ENCODE peak calls at places on chromosomes 12 and 14, in six cellular contexts. E, V, P, F, X and L are unnamed samples.

GRCh38 chr12:104529130-104529874 is 72.6 kb downstream of the CHST11 start:
- DNase-seq in E (no peak), V (no peak), P (no peak), F (no peak), X (no peak), L (no peak)

GRCh38 chr14:55399183-55399582 is 12.4 kb downstream of the ATG14 start:
- DNase-seq in E (no peak), V (no peak), P (no peak), F (no peak), X (no peak), L (no peak)

GRCh38 chr12:26524862-26525465 is 308.0 kb downstream of the ITPR2 start:
- DNase-seq in E (no peak), V (no peak), P (no peak), F (no peak), X (peak; percentile 35), L (no peak)

GRCh38 chr14:63203618-63204406 is 431 bp upstream of the RHOJ start:
- DNase-seq in E (peak; percentile 70), V (peak; percentile 47), P (no peak), F (peak; percentile 90), X (peak; percentile 43), L (no peak)

GRCh38 chr12:125203145-125203765 is 138.0 kb downstream of the AACS start:
- DNase-seq in E (no peak), V (no peak), P (no peak), F (peak; percentile 9), X (no peak), L (no peak)

GRCh38 chr14:72524230-72524629 is 369.7 kb downstream of the DPF3 start:
- DNase-seq in E (no peak), V (no peak), P (no peak), F (no peak), X (no peak), L (no peak)

GRCh38 chr12:124681779-124682391 is 114.5 kb upstream of the NCOR2 start:
- DNase-seq in E (peak; percentile 71), V (no peak), P (no peak), F (peak; percentile 41), X (no peak), L (no peak)

GRCh38 chr12:91594715-91595114 is 412.1 kb upstream of the DCN start:
- DNase-seq in E (no peak), V (no peak), P (no peak), F (no peak), X (no peak), L (no peak)

GRCh38 chr12:6307521-6307920 is 3.0 kb upstream of the PLEKHG6 start:
- DNase-seq in E (no peak), V (no peak), P (no peak), F (no peak), X (no peak), L (no peak)

GRCh38 chr14:59293934-59294661 is 105.6 kb downstream of the DAAM1 start:
- DNase-seq in E (no peak), V (no peak), P (no peak), F (no peak), X (no peak), L (no peak)

GRCh38 chr12:109715310-109716091 is 1.9 kb downstream of the FAM222A start:
- DNase-seq in E (peak; percentile 49), V (peak; percentile 46), P (no peak), F (no peak), X (peak; percentile 43), L (no peak)

GRCh38 chr12:6961695-6962284 is 8.7 kb downstream of the PHB2 start:
- DNase-seq in E (peak; percentile 69), V (peak; percentile 75), P (no peak), F (peak; percentile 81), X (peak; percentile 67), L (peak; percentile 26)

GRCh38 chr12:41585784-41586183 is 397.7 kb downstream of the PDZRN4 start:
- DNase-seq in E (no peak), V (no peak), P (no peak), F (no peak), X (no peak), L (no peak)

GRCh38 chr12:71438670-71439361 is 782 bp upstream of the LGR5 start:
- DNase-seq in E (no peak), V (no peak), P (no peak), F (peak; percentile 98), X (no peak), L (no peak)

GRCh38 chr14:69288001-69288771 is 28.2 kb downstream of the GALNT16 start:
- DNase-seq in E (peak; percentile 59), V (peak; percentile 33), P (no peak), F (peak; percentile 23), X (peak; percentile 37), L (no peak)

GRCh38 chr12:1830401-1830845 is 10.1 kb downstream of the LRTM2 start:
- DNase-seq in E (no peak), V (no peak), P (no peak), F (no peak), X (no peak), L (no peak)

GRCh38 chr12:58922849-58923248 is 2.5 kb upstream of the LRIG3 start:
- DNase-seq in E (no peak), V (no peak), P (no peak), F (no peak), X (no peak), L (no peak)

GRCh38 chr14:56490379-56490778 is 89.2 kb upstream of the TMEM260 start:
- DNase-seq in E (no peak), V (no peak), P (no peak), F (peak; percentile 29), X (no peak), L (no peak)

GRCh38 chr12:93020998-93021597 is 92.0 kb upstream of the EEA1 start:
- DNase-seq in E (no peak), V (no peak), P (no peak), F (no peak), X (no peak), L (no peak)

GRCh38 chr14:105891631-105892452 is 365.5 kb downstream of the TMEM121 start:
- DNase-seq in E (peak; percentile 5), V (peak; percentile 17), P (no peak), F (no peak), X (no peak), L (no peak)

GRCh38 chr12:3190101-3190500 is 112.9 kb downstream of the TSPAN9 start:
- DNase-seq in E (no peak), V (no peak), P (no peak), F (no peak), X (no peak), L (no peak)

DNA sequence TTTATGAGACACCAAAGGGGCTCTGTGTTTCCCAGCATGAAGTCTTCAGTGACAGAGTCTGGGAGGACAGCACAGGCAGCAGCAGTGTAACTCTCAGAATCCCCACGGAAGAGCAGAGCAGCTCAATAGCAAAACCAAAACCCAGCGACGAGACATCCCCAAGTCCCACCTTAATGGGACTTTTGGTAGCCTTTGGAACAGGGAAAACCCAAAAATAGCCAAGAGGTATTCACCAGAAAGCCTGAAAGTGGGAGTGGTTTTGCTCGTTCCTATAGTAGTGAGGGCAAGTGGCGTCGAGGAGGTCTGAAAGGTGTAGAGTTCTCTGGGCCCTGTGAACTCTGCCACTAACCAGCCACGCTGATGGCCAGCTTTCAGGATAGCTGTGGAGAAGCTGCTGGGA is 174.6 kb downstream of the ETV6 start:
- DNase-seq in E (no peak), V (no peak), P (no peak), F (no peak), X (no peak), L (no peak)
- H3K4me3 ChIP-seq in E (no peak overlapping the region), V (no peak overlapping the region), P (no peak overlapping the region), F (no peak overlapping the region), X (no peak overlapping the region), L (no peak overlapping the region)

GRCh38 chr12:96112733-96113132 is 77.3 kb upstream of the LTA4H start:
- DNase-seq in E (no peak), V (peak; percentile 47), P (no peak), F (peak; percentile 76), X (no peak), L (no peak)

GRCh38 chr12:96104566-96104965 is 69.2 kb upstream of the LTA4H start:
- DNase-seq in E (no peak), V (no peak), P (no peak), F (no peak), X (no peak), L (no peak)

GRCh38 chr12:96107236-96107635 is 71.8 kb upstream of the LTA4H start:
- DNase-seq in E (no peak), V (no peak), P (no peak), F (no peak), X (no peak), L (no peak)

GRCh38 chr12:96106137-96106536 is 70.8 kb upstream of the LTA4H start:
- DNase-seq in E (no peak), V (no peak), P (no peak), F (peak; percentile 6), X (no peak), L (no peak)

DNA sequence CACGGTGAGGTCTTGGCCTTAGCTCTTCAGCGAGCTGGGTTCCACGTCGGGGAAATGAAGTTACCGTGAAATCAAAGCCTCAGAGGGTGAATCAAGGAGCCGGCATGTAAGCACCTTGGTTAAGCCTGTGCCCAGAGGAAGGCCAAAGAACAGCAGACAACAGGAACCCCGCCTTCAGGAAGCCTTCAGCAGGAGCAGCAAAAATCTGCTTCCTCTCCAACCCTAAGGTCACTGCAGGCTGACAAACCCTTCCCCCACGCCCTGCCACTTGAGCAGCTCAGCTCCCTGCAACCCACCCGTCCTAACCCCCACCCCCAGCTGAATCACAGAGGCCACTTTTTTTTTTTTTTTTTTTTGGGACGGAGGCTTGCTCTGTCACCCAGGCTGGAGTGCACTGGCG is 72.9 kb upstream of the LTA4H start:
- DNase-seq in E (peak; percentile 38), V (no peak), P (peak; percentile 24), F (no peak), X (no peak), L (peak; percentile 48)
- H3K27ac ChIP-seq in E (peak overlapping the region; percentile 36), V (no peak overlapping the region), P (no peak overlapping the region), F (no peak overlapping the region), X (no peak overlapping the region), L (peak overlapping the region; percentile 58)

DNA sequence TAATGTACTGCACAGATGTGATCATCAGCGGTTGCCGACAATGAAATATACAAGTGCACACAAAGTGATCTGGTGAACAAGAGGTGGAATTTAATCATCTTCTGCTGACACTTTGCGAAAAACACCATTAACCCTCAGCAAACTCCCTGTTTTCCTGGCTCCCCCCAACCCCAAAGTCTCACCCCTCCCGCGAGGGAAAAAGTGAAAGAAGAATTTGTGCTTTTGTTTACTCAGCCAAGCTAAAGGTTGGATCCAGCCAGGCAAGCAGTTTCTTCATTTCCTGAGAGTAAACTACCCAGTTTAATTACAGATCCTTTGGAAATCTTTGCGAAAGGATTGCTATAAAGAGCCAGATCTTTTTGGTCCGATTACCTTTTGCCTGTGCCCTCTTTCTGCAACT is 3.2 kb upstream of the LMO3 start:
- DNase-seq in E (no peak), V (no peak), P (no peak), F (no peak), X (peak; percentile 20), L (no peak)
- H3K4me3 ChIP-seq in E (peak overlapping the region; percentile 11), V (peak overlapping the region; percentile 28), P (no peak overlapping the region), F (no peak overlapping the region), X (no peak overlapping the region), L (no peak overlapping the region)

GRCh38 chr14:23126548-23127278 is 7.7 kb upstream of the CEBPE start:
- DNase-seq in E (no peak), V (no peak), P (no peak), F (no peak), X (no peak), L (no peak)
- H3K27ac ChIP-seq in E (peak overlapping the region; percentile 55), V (no peak overlapping the region), P (no peak overlapping the region), F (no peak overlapping the region), X (no peak overlapping the region), L (no peak overlapping the region)

DNA sequence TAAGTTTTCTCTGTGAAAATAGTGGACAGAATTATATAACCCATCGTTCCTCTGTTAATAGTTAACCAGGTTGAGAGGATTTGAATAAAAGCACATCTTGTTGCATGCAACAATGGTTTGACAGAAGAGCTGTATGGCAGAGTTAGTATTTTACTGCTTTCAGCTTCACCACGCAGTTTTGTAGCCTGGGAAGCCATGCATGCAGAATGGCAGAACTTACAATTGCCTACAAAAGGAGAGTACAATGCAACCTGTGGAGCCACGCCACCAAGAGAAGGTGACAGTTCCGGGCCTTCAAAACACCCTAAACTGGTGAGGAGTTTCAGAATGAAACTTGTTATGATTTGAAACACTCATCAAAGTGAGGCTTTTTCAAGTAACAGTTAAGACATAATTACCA is 158.9 kb downstream of the EGLN3 start:
- DNase-seq in E (no peak), V (no peak), P (no peak), F (no peak), X (no peak), L (no peak)
- H3K4me3 ChIP-seq in E (no peak overlapping the region), V (no peak overlapping the region), P (no peak overlapping the region), F (no peak overlapping the region), X (no peak overlapping the region), L (no peak overlapping the region)